ENCODE peak calls at places on chromosome 16, in four cellular contexts. Q, G, J and F are unnamed samples.

GRCh38 chr16:79762217-79762616 is 161.7 kb upstream of the MAF start:
- DNase-seq in J (no peak), G (no peak), Q (no peak), F (no peak)

GRCh38 chr16:75341934-75342811 is 90.7 kb upstream of the BCAR1 start:
- DNase-seq in J (no peak), G (no peak), Q (no peak), F (no peak)

GRCh38 chr16:82627811-82628339 is 1.1 kb downstream of the CDH13 start:
- DNase-seq in J (no peak), G (no peak), Q (no peak), F (peak)

GRCh38 chr16:66924527-66925321 is 611 bp downstream of the RRAD start:
- DNase-seq in J (no peak), G (no peak), Q (peak), F (peak)

GRCh38 chr16:6957676-6958075 is 375.0 kb upstream of the RBFOX1 start:
- DNase-seq in Q (no peak), J (no peak), G (no peak), F (no peak)

GRCh38 chr16:57536306-57537193 is at the start of gene CCDC102A:
- DNase-seq in G (no peak), J (no peak), Q (peak), F (peak)

GRCh38 chr16:87823146-87823929 is 46.0 kb downstream of the SLC7A5 start:
- DNase-seq in Q (no peak), J (no peak), G (no peak), F (no peak)

GRCh38 chr16:68369697-68370096 is 58.9 kb downstream of the PRMT7 start:
- DNase-seq in G (no peak), Q (no peak), J (peak), F (no peak)

GRCh38 chr16:60945225-60945624 is 1091.0 kb downstream of the CDH8 start:
- DNase-seq in G (peak), J (no peak), Q (peak), F (peak)

GRCh38 chr16:53068423-53068833 is 13.6 kb downstream of the CHD9 start:
- DNase-seq in Q (no peak), J (no peak), G (no peak), F (no peak)

GRCh38 chr16:28603381-28604185 is 6.3 kb downstream of the SULT1A1 start:
- DNase-seq in G (no peak), Q (no peak), J (no peak), F (no peak)

GRCh38 chr16:56833243-56833970 is 31.6 kb upstream of the SLC12A3 start:
- DNase-seq in Q (no peak), J (no peak), G (no peak), F (no peak)

GRCh38 chr16:58413359-58413758 is 21.1 kb downstream of the GINS3 start:
- DNase-seq in G (no peak), J (no peak), Q (no peak), F (no peak)

GRCh38 chr16:53007095-53007494 is 45.6 kb downstream of the CHD9NB start:
- DNase-seq in Q (no peak), G (no peak), J (no peak), F (peak)

GRCh38 chr16:24253192-24253591 is 2.9 kb upstream of the CACNG3 start:
- DNase-seq in J (no peak), Q (peak), G (peak), F (peak)

GRCh38 chr16:58211245-58211644 is 13.3 kb upstream of the CSNK2A2 start:
- DNase-seq in Q (no peak), J (no peak), G (no peak), F (no peak)

GRCh38 chr16:24149102-24149501 is 107.0 kb upstream of the CACNG3 start:
- DNase-seq in G (no peak), Q (no peak), J (peak), F (no peak)

GRCh38 chr16:84228321-84228838 is 11.4 kb downstream of the KCNG4 start:
- DNase-seq in Q (peak), G (peak), J (no peak), F (peak)

GRCh38 chr16:76038097-76038496 is 239.1 kb upstream of the CNTNAP4 start:
- DNase-seq in Q (no peak), G (no peak), J (no peak), F (no peak)

GRCh38 chr16:72311426-72311825 is 139.5 kb upstream of the PMFBP1 start:
- DNase-seq in G (no peak), J (no peak), Q (no peak), F (no peak)

GRCh38 chr16:57590654-57591085 is 37.8 kb upstream of the ADGRG1 start:
- DNase-seq in J (no peak), Q (no peak), G (peak), F (no peak)

GRCh38 chr16:82580293-82580900 is 46.4 kb upstream of the CDH13 start:
- DNase-seq in J (no peak), G (peak), Q (no peak), F (peak)

GRCh38 chr16:87608400-87608985 is 6.2 kb downstream of the JPH3 start:
- DNase-seq in Q (peak), J (no peak), G (peak), F (peak)

GRCh38 chr16:10045291-10045775 is 136.9 kb downstream of the GRIN2A start:
- DNase-seq in Q (no peak), G (no peak), J (no peak), F (no peak)

GRCh38 chr16:89478576-89479221 is 11.7 kb downstream of the ANKRD11 start:
- DNase-seq in Q (no peak), J (no peak), G (peak), F (no peak)

GRCh38 chr16:59697746-59698145 is 963.6 kb upstream of the GOT2 start:
- DNase-seq in Q (no peak), J (no peak), G (no peak), F (no peak)

GRCh38 chr16:50498756-50499155 is 49.4 kb upstream of the NKD1 start:
- DNase-seq in G (no peak), J (no peak), Q (no peak), F (no peak)

GRCh38 chr16:8869212-8869987 is 594 bp upstream of the CARHSP1 start:
- DNase-seq in G (peak), J (no peak), Q (peak), F (peak)

GRCh38 chr16:50002190-50002589 is 22.8 kb upstream of the CNEP1R1 start:
- DNase-seq in J (no peak), G (no peak), Q (no peak), F (no peak)

GRCh38 chr16:820730-821129 is 20.2 kb upstream of the GNG13 start:
- DNase-seq in Q (no peak), J (no peak), G (no peak), F (no peak)

GRCh38 chr16:23754594-23755483 is at the start of gene CHP2:
- DNase-seq in J (no peak), Q (peak), G (no peak), F (peak)

GRCh38 chr16:85333337-85333736 is 221.1 kb upstream of the CIBAR2 start:
- DNase-seq in J (no peak), Q (no peak), G (no peak), F (no peak)

GRCh38 chr16:24670623-24671454 is 58.6 kb upstream of the TNRC6A start:
- DNase-seq in J (no peak), G (no peak), Q (no peak), F (peak)

GRCh38 chr16:13014516-13014915 is 113.1 kb downstream of the SHISA9 start:
- DNase-seq in J (no peak), G (peak), Q (no peak), F (peak)

GRCh38 chr16:20910781-20911321 is 10.3 kb downstream of the LYRM1 start:
- DNase-seq in G (no peak), Q (no peak), J (no peak), F (no peak)

GRCh38 chr16:73122604-73123386 is 74.9 kb upstream of the ZFHX3 start:
- DNase-seq in G (no peak), J (no peak), Q (no peak), F (no peak)

GRCh38 chr16:84577034-84577803 is 40.7 kb downstream of the COTL1 start:
- DNase-seq in Q (no peak), G (no peak), J (no peak), F (no peak)

GRCh38 chr16:77874347-77874746 is 86.0 kb downstream of the VAT1L start:
- DNase-seq in Q (no peak), J (no peak), G (no peak), F (no peak)

DNA sequence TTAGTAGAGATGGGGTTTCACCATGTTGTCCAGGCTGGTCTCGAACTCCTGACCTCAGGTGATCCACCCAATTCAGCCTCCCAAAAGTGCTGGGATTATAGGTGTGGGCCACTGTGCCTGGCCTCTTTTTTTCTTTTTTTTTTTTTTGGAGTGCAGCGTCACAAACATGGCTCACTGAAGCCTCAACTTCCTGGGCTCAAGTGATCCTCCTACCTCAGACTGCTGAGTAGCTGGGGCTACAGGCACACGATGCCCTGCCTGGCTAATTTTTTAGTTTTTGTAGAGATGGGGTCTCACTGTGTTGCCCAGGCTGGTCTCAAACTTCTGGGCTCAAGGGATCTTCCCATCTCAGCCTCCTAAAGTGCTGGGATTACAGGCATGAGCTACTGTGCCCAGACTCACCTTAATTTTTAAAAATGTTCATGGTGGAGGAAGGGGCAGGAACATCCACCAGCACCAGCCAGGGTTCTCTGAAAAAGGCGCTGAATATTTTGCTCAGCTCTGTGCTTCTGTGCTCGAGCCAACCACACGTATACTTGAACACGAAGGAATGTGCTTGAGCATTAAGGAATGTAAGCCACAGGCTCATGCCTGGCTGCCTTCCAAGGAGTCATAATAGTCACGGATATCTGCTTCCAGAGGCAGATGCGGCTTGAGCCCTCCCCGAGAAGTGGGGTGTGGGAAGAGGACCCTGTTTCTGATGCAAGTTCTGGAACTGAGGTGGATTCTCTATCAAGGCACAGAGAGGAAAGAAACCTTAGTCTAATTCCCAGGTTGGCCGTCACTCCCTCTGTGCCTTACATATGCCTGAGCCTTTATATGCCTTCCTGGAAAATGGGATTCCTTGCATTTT is 65.5 kb upstream of the CREBBP start:
- DNase-seq in J (no peak), Q (no peak), G (peak), F (peak)
- TF ChIP-seq JUNB in J (no peak), Q (no peak), G (no peak), F (no peak)

GRCh38 chr16:65178151-65178550 is 56.3 kb upstream of the CDH11 start:
- DNase-seq in Q (no peak), J (no peak), G (no peak), F (no peak)

GRCh38 chr16:65180986-65181710 is 59.3 kb upstream of the CDH11 start:
- DNase-seq in Q (no peak), G (no peak), J (no peak), F (no peak)

DNA sequence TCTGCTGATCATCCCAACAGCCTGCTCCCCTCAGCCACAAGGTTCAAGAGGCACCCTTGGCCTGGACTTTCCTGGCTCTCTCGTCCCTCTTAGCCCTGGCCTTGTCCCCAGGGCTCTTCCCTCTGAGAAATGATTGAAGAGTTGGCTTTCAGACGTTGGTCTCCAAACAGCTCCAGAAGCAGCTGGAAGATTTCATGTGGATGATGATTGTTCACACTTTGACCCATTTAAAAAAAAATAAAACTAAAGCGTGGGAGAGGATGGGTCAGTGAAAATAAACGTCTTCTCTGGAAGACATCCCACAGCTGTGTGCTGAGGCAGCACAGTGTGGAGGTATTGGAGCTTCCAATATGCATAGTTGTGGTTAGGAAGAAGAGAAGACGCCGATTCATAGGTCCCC is 54.7 kb upstream of the CDH11 start:
- DNase-seq in Q (no peak), G (no peak), J (no peak), F (no peak)
- TF ChIP-seq CREB1 in Q (no peak), G (no peak), J (no peak), F (no peak)

GRCh38 chr16:69404275-69404805 is 18.5 kb upstream of the TERF2 start:
- DNase-seq in Q (peak), J (no peak), G (peak), F (peak)
- TF ChIP-seq JUNB in Q (no peak), J (no peak), G (no peak), F (no peak)

GRCh38 chr16:17970816-17971291 is 365.7 kb downstream of the NPIPA8 start:
- DNase-seq in J (no peak), Q (no peak), G (no peak), F (peak)
- TF ChIP-seq CREB1 in J (no peak), Q (no peak), G (no peak), F (no peak)

GRCh38 chr16:27330542-27330941 is 16.8 kb downstream of the IL4R start:
- DNase-seq in J (no peak), Q (no peak), G (no peak), F (no peak)
- TF ChIP-seq JUNB in J (no peak), Q (no peak), G (no peak), F (no peak)